ENCODE peak calls at places on chromosomes 13 and 19, in eight cellular contexts. S is Peyer's patch, A is left lung, P is upper lobe of right lung, J is adrenal gland, R is tibial artery, O is IMR-90, K is heart left ventricle. H is an unnamed sample.

GRCh38 chr13:29125934-29126424 is 305.8 kb downstream of the MTUS2 start:
- DNase-seq in S (no peak), A (no peak), P (no peak), J (no peak), R (no peak), O (no peak), K (no peak), H (no peak)

GRCh38 chr19:37920591-37921450 is 13.8 kb downstream of the SIPA1L3 start:
- DNase-seq in S (no peak), A (no peak), P (no peak), J (no peak), R (no peak), O (no peak), K (no peak), H (no peak)

GRCh38 chr19:18671303-18672043 is 12.0 kb upstream of the CRTC1 start:
- DNase-seq in S (no peak), A (no peak), P (no peak), J (no peak), R (no peak), O (no peak), K (no peak), H (no peak)

GRCh38 chr13:104021806-104022397 is 955.7 kb upstream of the SLC10A2 start:
- DNase-seq in S (no peak), A (no peak), P (no peak), J (no peak), R (no peak), O (no peak), K (no peak), H (no peak)

GRCh38 chr19:50430888-50431342 is 1.8 kb upstream of the MYBPC2 start:
- DNase-seq in S (peak; percentile 69), A (no peak), P (no peak), J (no peak), R (no peak), O (no peak), K (no peak), H (no peak)

GRCh38 chr13:32175943-32176342 is 139.2 kb downstream of the ZAR1L start:
- DNase-seq in S (no peak), A (no peak), P (no peak), J (no peak), R (no peak), O (no peak), K (no peak), H (no peak)

GRCh38 chr19:47152632-47153031 is 22.0 kb downstream of the SAE1 start:
- DNase-seq in S (no peak), A (no peak), P (no peak), J (no peak), R (no peak), O (peak; percentile 47), K (no peak), H (peak; percentile 87)

GRCh38 chr19:17309962-17310461 is 649 bp downstream of the DDA1 start:
- DNase-seq in S (no peak), A (no peak), P (no peak), J (no peak), R (no peak), O (no peak), K (no peak), H (no peak)

GRCh38 chr13:33918199-33918932 is 100.4 kb downstream of the RFC3 start:
- DNase-seq in S (no peak), A (no peak), P (no peak), J (peak; percentile 78), R (no peak), O (peak; percentile 71), K (no peak), H (no peak)

GRCh38 chr13:28494537-28494860 is 429 bp downstream of the FLT1 start:
- DNase-seq in S (no peak), A (peak; percentile 81), P (peak; percentile 64), J (no peak), R (no peak), O (no peak), K (no peak), H (peak; percentile 5)

GRCh38 chr13:43307921-43308433 is 284.6 kb downstream of the DNAJC15 start:
- DNase-seq in S (peak; percentile 50), A (peak; percentile 84), P (peak; percentile 87), J (peak; percentile 87), R (peak; percentile 81), O (peak; percentile 87), K (peak; percentile 83), H (peak; percentile 78)

GRCh38 chr13:94435604-94436226 is 43.8 kb downstream of the DCT start:
- DNase-seq in S (no peak), A (no peak), P (no peak), J (no peak), R (no peak), O (peak; percentile 58), K (no peak), H (no peak)

GRCh38 chr13:99302637-99303505 is 4.3 kb downstream of the GPR183 start:
- DNase-seq in S (no peak), A (no peak), P (no peak), J (no peak), R (no peak), O (no peak), K (no peak), H (no peak)

GRCh38 chr13:57030671-57031070 is 110.0 kb upstream of the PRR20A start:
- DNase-seq in S (no peak), A (peak; percentile 17), P (no peak), J (no peak), R (no peak), O (no peak), K (no peak), H (no peak)

GRCh38 chr13:94825507-94825906 is 113.2 kb upstream of the SOX21 start:
- DNase-seq in S (no peak), A (no peak), P (no peak), J (peak; percentile 35), R (peak; percentile 78), O (no peak), K (peak; percentile 57), H (no peak)

GRCh38 chr13:75566658-75567057 is 17.1 kb downstream of the UCHL3 start:
- DNase-seq in S (no peak), A (no peak), P (no peak), J (no peak), R (no peak), O (peak; percentile 71), K (no peak), H (peak; percentile 24)
- TF ChIP-seq CTCF in S (peak; percentile 12), A (peak; percentile 16), P (peak; percentile 29), J (no peak), R (peak; percentile 5), O (peak; percentile 62), K (no peak), H (peak; percentile 63)

DNA sequence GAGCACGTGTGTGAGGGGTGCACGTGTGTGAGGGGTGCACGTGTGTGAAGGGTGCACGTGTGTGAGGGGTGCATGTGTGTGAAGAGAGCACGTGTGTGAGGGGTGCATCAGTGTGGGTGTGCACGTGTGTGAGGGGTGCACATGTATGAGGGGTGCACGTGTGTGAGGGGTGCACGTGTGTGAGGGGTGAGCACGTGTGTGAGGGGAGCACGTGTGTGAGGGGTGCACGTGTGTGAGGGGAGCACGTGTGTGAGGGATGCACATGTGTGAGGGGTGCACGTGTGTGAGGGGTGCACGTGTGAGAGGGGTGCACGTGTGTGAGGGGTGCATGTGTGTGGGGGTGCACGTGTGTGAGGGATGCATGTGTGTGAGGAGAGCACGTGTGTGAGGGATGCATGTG is 15.7 kb downstream of the RASA3 start:
- DNase-seq in S (peak; percentile 8), A (peak; percentile 24), P (peak; percentile 5), J (no peak), R (no peak), O (no peak), K (no peak), H (no peak)
- H3K4me1 ChIP-seq in S (peaks cover 55% of the 10 kb centered on the region), A (peaks cover 4% of the 10 kb centered on the region), P (peaks cover 33% of the 10 kb centered on the region), J (no peaks in the 10 kb centered on the region), R (no peaks in the 10 kb centered on the region), O (peaks cover 53% of the 10 kb centered on the region), K (peaks cover 30% of the 10 kb centered on the region), H (peaks cover 20% of the 10 kb centered on the region)

GRCh38 chr19:772043-772442 is 21.1 kb downstream of the MISP start:
- DNase-seq in S (no peak), A (no peak), P (no peak), J (no peak), R (no peak), O (no peak), K (no peak), H (no peak)

GRCh38 chr19:778910-779653 is 18.2 kb upstream of the PTBP1 start:
- DNase-seq in S (no peak), A (no peak), P (no peak), J (no peak), R (peak; percentile 81), O (peak; percentile 94), K (no peak), H (peak; percentile 92)

GRCh38 chr19:772730-773436 is 22.0 kb downstream of the MISP start:
- DNase-seq in S (no peak), A (no peak), P (no peak), J (no peak), R (no peak), O (no peak), K (no peak), H (no peak)

GRCh38 chr19:780935-781334 is 16.3 kb upstream of the PTBP1 start:
- DNase-seq in S (no peak), A (no peak), P (no peak), J (no peak), R (no peak), O (no peak), K (no peak), H (no peak)

DNA sequence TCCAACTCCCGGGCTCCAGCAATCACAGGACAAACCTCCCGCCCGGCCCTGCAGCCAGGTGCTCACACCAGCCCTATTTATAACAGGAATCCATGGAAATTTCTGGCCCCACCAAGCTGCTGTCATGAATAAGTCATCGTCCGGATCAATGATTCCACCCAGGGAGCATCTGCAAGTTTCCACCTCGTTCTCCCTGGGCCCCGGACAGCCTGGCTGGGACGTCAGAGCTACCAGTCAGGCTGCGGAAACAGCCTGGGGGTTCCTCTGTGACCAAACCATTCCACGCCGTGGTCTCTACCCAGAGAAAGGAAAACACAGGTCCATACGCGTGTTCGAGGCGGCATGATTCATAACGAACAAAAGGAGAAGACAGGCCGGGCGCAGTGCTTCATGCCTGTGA is 20.7 kb upstream of the PTBP1 start:
- DNase-seq in S (no peak), A (no peak), P (no peak), J (no peak), R (no peak), O (no peak), K (no peak), H (peak; percentile 64)
- H3K27me3 ChIP-seq in S (no peaks in the 10 kb centered on the region), A (no peaks in the 10 kb centered on the region), P (no peaks in the 10 kb centered on the region), J (no peaks in the 10 kb centered on the region), R (no peaks in the 10 kb centered on the region), O (no peaks in the 10 kb centered on the region), K (no peaks in the 10 kb centered on the region), H (no peaks in the 10 kb centered on the region)

GRCh38 chr19:10251792-10252694 is at the start of gene MRPL4:
- DNase-seq in S (peak; percentile 97), A (peak; percentile 96), P (peak; percentile 95), J (peak; percentile 95), R (peak; percentile 97), O (peak; percentile 99), K (peak; percentile 96), H (peak; percentile 97)
- TF ChIP-seq CTCF in S (no peak), A (no peak), P (no peak), J (no peak), R (no peak), O (no peak), K (no peak), H (peak; percentile 6)

H was measured in foreskin keratinocyte.